ENCODE peak calls at places on chromosomes 11 and 22, in ten cellular contexts. One of them, this sample, is unnamed.

GRCh38 chr11:109785714-109786113 is 307.5 kb upstream of the ZC3H12C start:
- DNase-seq in GM12891: no peak
- DNase-seq in heart left ventricle: no peak
- DNase-seq in adrenal gland: no peak
- DNase-seq in HCT116: no peak
- DNase-seq in body of pancreas: no peak
- DNase-seq in K562: no peak
- DNase-seq in IMR-90: peak; percentile 39
- DNase-seq in gastrocnemius medialis: no peak
- DNase-seq in breast epithelium: no peak
- DNase-seq in this sample: no peak

GRCh38 chr22:36528336-36528735 is 630 bp downstream of the EIF3D start:
- DNase-seq in GM12891: no peak
- DNase-seq in heart left ventricle: no peak
- DNase-seq in adrenal gland: peak; percentile 40
- DNase-seq in HCT116: no peak
- DNase-seq in body of pancreas: no peak
- DNase-seq in K562: no peak
- DNase-seq in IMR-90: no peak
- DNase-seq in gastrocnemius medialis: no peak
- DNase-seq in breast epithelium: no peak
- DNase-seq in this sample: no peak

GRCh38 chr11:76609736-76610370 is 60.7 kb downstream of the LRRC32 start:
- DNase-seq in GM12891: no peak
- DNase-seq in heart left ventricle: no peak
- DNase-seq in adrenal gland: no peak
- DNase-seq in HCT116: no peak
- DNase-seq in body of pancreas: no peak
- DNase-seq in K562: no peak
- DNase-seq in IMR-90: no peak
- DNase-seq in gastrocnemius medialis: no peak
- DNase-seq in breast epithelium: no peak
- DNase-seq in this sample: no peak

GRCh38 chr22:47064016-47064415 is 301.6 kb downstream of the TBC1D22A start:
- DNase-seq in GM12891: no peak
- DNase-seq in heart left ventricle: no peak
- DNase-seq in adrenal gland: no peak
- DNase-seq in HCT116: no peak
- DNase-seq in body of pancreas: peak; percentile 41
- DNase-seq in K562: no peak
- DNase-seq in IMR-90: no peak
- DNase-seq in gastrocnemius medialis: no peak
- DNase-seq in breast epithelium: no peak
- DNase-seq in this sample: no peak

GRCh38 chr11:73950869-73951710 is at the start of gene DNAJB13:
- DNase-seq in GM12891: peak; percentile 70
- DNase-seq in heart left ventricle: no peak
- DNase-seq in adrenal gland: peak; percentile 43
- DNase-seq in HCT116: peak; percentile 38
- DNase-seq in body of pancreas: peak; percentile 46
- DNase-seq in K562: peak; percentile 67
- DNase-seq in IMR-90: peak; percentile 60
- DNase-seq in gastrocnemius medialis: no peak
- DNase-seq in breast epithelium: no peak
- DNase-seq in this sample: peak; percentile 90

GRCh38 chr22:19598054-19598855 is 74.0 kb upstream of the CLDN5 start:
- DNase-seq in GM12891: no peak
- DNase-seq in heart left ventricle: no peak
- DNase-seq in adrenal gland: no peak
- DNase-seq in HCT116: no peak
- DNase-seq in body of pancreas: no peak
- DNase-seq in K562: no peak
- DNase-seq in IMR-90: no peak
- DNase-seq in gastrocnemius medialis: no peak
- DNase-seq in breast epithelium: no peak
- DNase-seq in this sample: peak; percentile 26

GRCh38 chr11:47991266-47991830 is 11.0 kb downstream of the PTPRJ start:
- DNase-seq in GM12891: no peak
- DNase-seq in heart left ventricle: peak; percentile 64
- DNase-seq in adrenal gland: no peak
- DNase-seq in HCT116: no peak
- DNase-seq in body of pancreas: peak; percentile 86
- DNase-seq in K562: peak; percentile 62
- DNase-seq in IMR-90: no peak
- DNase-seq in gastrocnemius medialis: peak; percentile 65
- DNase-seq in breast epithelium: peak; percentile 69
- DNase-seq in this sample: no peak

GRCh38 chr11:102111011-102111786 is 952 bp downstream of the YAP1 start:
- DNase-seq in GM12891: peak; percentile 30
- DNase-seq in heart left ventricle: peak; percentile 75
- DNase-seq in adrenal gland: peak; percentile 83
- DNase-seq in HCT116: no peak
- DNase-seq in body of pancreas: peak; percentile 80
- DNase-seq in K562: no peak
- DNase-seq in IMR-90: peak; percentile 81
- DNase-seq in gastrocnemius medialis: peak; percentile 58
- DNase-seq in breast epithelium: peak; percentile 78
- DNase-seq in this sample: peak; percentile 26

GRCh38 chr11:96145163-96145585 is 197.8 kb downstream of the MAML2 start:
- DNase-seq in GM12891: no peak
- DNase-seq in heart left ventricle: no peak
- DNase-seq in adrenal gland: peak; percentile 76
- DNase-seq in HCT116: no peak
- DNase-seq in body of pancreas: no peak
- DNase-seq in K562: no peak
- DNase-seq in IMR-90: no peak
- DNase-seq in gastrocnemius medialis: no peak
- DNase-seq in breast epithelium: no peak
- DNase-seq in this sample: no peak

GRCh38 chr11:28384418-28384817 is 276.2 kb downstream of the METTL15 start:
- DNase-seq in GM12891: no peak
- DNase-seq in heart left ventricle: no peak
- DNase-seq in adrenal gland: no peak
- DNase-seq in HCT116: no peak
- DNase-seq in body of pancreas: no peak
- DNase-seq in K562: no peak
- DNase-seq in IMR-90: peak; percentile 99
- DNase-seq in gastrocnemius medialis: no peak
- DNase-seq in breast epithelium: no peak
- DNase-seq in this sample: no peak

DNA sequence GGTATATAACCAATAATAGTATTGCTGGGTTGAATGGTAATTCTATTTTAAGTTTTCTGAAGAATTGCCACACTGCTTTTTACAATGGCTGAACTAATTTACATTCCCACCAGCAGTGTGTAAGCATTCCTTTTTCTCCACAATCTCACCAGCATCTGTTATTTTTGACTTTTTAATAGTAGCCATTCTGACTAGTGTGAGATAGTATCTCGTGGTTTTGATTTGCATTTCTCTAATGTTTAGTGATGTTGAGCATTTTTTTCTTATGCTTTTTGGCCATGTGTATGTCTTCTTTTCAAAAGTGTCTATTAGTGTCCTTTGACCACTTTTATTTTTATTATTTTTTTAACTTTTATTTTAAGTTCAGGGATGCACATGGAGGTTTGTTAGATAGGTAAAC is 275.3 kb downstream of the METTL15 start:
- DNase-seq in GM12891: no peak
- DNase-seq in heart left ventricle: no peak
- DNase-seq in adrenal gland: no peak
- DNase-seq in HCT116: no peak
- DNase-seq in body of pancreas: no peak
- DNase-seq in K562: no peak
- DNase-seq in IMR-90: peak; percentile 62
- DNase-seq in gastrocnemius medialis: no peak
- DNase-seq in breast epithelium: no peak
- DNase-seq in this sample: no peak
- TF ChIP-seq POLR2A in GM12891: no peak
- TF ChIP-seq POLR2A in heart left ventricle: no peak
- TF ChIP-seq POLR2A in adrenal gland: no peak
- TF ChIP-seq POLR2A in HCT116: no peak
- TF ChIP-seq POLR2A in body of pancreas: no peak
- TF ChIP-seq POLR2A in K562: no peak
- TF ChIP-seq POLR2A in IMR-90: no peak
- TF ChIP-seq POLR2A in gastrocnemius medialis: no peak
- TF ChIP-seq POLR2A in breast epithelium: no peak
- TF ChIP-seq POLR2A in this sample: no peak

GRCh38 chr11:113506461-113506860 is 31.3 kb upstream of the DRD2 start:
- DNase-seq in GM12891: no peak
- DNase-seq in heart left ventricle: no peak
- DNase-seq in adrenal gland: no peak
- DNase-seq in HCT116: no peak
- DNase-seq in body of pancreas: no peak
- DNase-seq in K562: no peak
- DNase-seq in IMR-90: no peak
- DNase-seq in gastrocnemius medialis: no peak
- DNase-seq in breast epithelium: no peak
- DNase-seq in this sample: no peak
- TF ChIP-seq POLR2A in GM12891: no peak
- TF ChIP-seq POLR2A in heart left ventricle: no peak
- TF ChIP-seq POLR2A in adrenal gland: no peak
- TF ChIP-seq POLR2A in HCT116: no peak
- TF ChIP-seq POLR2A in body of pancreas: no peak
- TF ChIP-seq POLR2A in K562: no peak
- TF ChIP-seq POLR2A in IMR-90: no peak
- TF ChIP-seq POLR2A in gastrocnemius medialis: no peak
- TF ChIP-seq POLR2A in breast epithelium: no peak
- TF ChIP-seq POLR2A in this sample: no peak

GRCh38 chr22:37641251-37641949 is 1.9 kb downstream of the SH3BP1 start:
- DNase-seq in GM12891: no peak
- DNase-seq in heart left ventricle: no peak
- DNase-seq in adrenal gland: no peak
- DNase-seq in HCT116: no peak
- DNase-seq in body of pancreas: no peak
- DNase-seq in K562: no peak
- DNase-seq in IMR-90: no peak
- DNase-seq in gastrocnemius medialis: no peak
- DNase-seq in breast epithelium: no peak
- DNase-seq in this sample: no peak

GRCh38 chr22:37639070-37639760 is at the start of gene SH3BP1:
- DNase-seq in GM12891: peak; percentile 81
- DNase-seq in heart left ventricle: peak; percentile 60
- DNase-seq in adrenal gland: no peak
- DNase-seq in HCT116: no peak
- DNase-seq in body of pancreas: peak; percentile 64
- DNase-seq in K562: peak; percentile 69
- DNase-seq in IMR-90: no peak
- DNase-seq in gastrocnemius medialis: no peak
- DNase-seq in breast epithelium: no peak
- DNase-seq in this sample: no peak

GRCh38 chr22:37640591-37641250 is 1.3 kb downstream of the SH3BP1 start:
- DNase-seq in GM12891: no peak
- DNase-seq in heart left ventricle: no peak
- DNase-seq in adrenal gland: no peak
- DNase-seq in HCT116: no peak
- DNase-seq in body of pancreas: no peak
- DNase-seq in K562: no peak
- DNase-seq in IMR-90: no peak
- DNase-seq in gastrocnemius medialis: no peak
- DNase-seq in breast epithelium: no peak
- DNase-seq in this sample: no peak

GRCh38 chr22:37638351-37639069 is 959 bp upstream of the SH3BP1 start:
- DNase-seq in GM12891: no peak
- DNase-seq in heart left ventricle: no peak
- DNase-seq in adrenal gland: no peak
- DNase-seq in HCT116: no peak
- DNase-seq in body of pancreas: no peak
- DNase-seq in K562: no peak
- DNase-seq in IMR-90: no peak
- DNase-seq in gastrocnemius medialis: no peak
- DNase-seq in breast epithelium: no peak
- DNase-seq in this sample: no peak

DNA sequence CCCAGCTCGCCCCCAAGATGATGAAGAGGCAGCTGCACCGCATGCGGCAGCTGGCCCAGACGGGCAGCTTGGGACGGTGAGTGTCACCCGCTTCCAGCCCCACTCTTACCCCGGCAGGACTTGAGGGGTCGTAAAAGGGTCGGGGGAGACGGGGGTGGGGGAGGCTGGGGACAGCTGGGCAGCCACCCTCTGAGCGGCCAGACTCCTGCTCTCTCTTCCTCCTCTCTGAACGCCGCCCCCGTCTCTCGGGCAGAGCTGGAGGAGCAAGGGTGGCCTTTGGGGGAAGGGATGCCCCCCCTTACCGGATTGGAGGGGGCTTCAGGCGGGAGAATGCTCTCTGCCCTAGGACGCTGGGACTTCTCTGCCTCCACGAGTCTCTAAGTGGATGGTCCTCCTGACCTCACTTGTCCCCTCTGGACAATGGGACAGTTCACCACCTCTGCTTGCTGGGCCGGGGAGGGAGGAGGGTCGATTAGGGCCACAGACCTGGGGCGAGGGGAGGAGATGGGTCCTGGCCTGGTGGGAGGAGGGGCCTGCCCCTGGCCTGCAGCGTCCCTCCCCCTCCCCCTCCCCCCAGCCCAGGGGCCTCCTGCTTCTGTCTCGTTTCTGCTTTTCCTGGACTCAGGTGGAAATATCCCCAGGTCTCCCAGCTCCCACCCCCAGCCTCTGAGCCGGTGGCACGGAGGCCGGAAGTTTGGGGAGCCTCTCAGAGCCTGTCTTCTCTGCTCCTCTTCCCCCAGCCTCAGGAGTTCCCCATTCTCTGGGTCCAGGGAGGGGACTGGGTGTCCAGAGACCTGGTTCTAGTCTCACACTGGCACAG is 512 bp downstream of the SH3BP1 start:
- DNase-seq in GM12891: no peak
- DNase-seq in heart left ventricle: no peak
- DNase-seq in adrenal gland: no peak
- DNase-seq in HCT116: no peak
- DNase-seq in body of pancreas: no peak
- DNase-seq in K562: peak; percentile 41
- DNase-seq in IMR-90: no peak
- DNase-seq in gastrocnemius medialis: no peak
- DNase-seq in breast epithelium: no peak
- DNase-seq in this sample: no peak
- TF ChIP-seq POLR2A in GM12891: no peak
- TF ChIP-seq POLR2A in heart left ventricle: no peak
- TF ChIP-seq POLR2A in adrenal gland: no peak
- TF ChIP-seq POLR2A in HCT116: no peak
- TF ChIP-seq POLR2A in body of pancreas: no peak
- TF ChIP-seq POLR2A in K562: no peak
- TF ChIP-seq POLR2A in IMR-90: no peak
- TF ChIP-seq POLR2A in gastrocnemius medialis: no peak
- TF ChIP-seq POLR2A in breast epithelium: no peak
- TF ChIP-seq POLR2A in this sample: no peak

DNA sequence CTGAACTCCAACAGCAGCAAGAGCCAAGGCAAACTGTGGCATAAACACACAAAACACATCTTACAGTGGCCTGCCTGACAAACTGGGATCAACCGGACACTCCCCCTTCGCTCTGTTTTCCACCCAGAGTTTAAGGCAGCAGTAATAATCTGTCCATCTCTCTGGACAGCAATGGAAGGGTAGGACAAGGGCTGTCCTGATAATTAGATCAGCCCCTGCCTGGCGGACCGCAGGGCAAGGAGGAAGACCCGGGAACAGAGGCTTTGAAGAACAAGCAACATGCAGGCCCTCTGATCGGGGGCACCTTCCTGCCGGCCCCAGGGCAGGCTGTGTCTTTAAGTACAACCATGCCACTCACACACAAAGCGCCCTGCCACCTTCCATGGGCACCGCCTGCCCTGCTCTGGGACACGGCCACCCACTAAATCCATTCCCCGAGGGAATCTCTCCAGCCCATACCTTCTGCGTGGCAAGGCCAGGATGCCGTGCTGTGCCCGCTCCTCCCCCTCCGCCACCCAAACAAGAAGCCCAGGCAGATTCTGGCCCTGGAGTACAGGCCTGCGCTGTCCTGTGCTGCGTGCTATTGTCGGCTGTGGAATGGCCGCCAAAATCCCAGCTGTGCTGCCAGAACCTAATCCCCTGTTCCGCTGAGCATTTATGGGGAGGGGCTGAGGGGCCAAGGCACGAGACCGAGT is 38.8 kb downstream of the NUMA1 start:
- DNase-seq in GM12891: no peak
- DNase-seq in heart left ventricle: peak; percentile 81
- DNase-seq in adrenal gland: peak; percentile 85
- DNase-seq in HCT116: peak; percentile 40
- DNase-seq in body of pancreas: peak; percentile 86
- DNase-seq in K562: peak; percentile 32
- DNase-seq in IMR-90: peak; percentile 75
- DNase-seq in gastrocnemius medialis: peak; percentile 76
- DNase-seq in breast epithelium: peak; percentile 82
- DNase-seq in this sample: peak; percentile 55
- TF ChIP-seq POLR2A in GM12891: peak; percentile 59
- TF ChIP-seq POLR2A in heart left ventricle: no peak
- TF ChIP-seq POLR2A in adrenal gland: peak; percentile 92
- TF ChIP-seq POLR2A in HCT116: no peak
- TF ChIP-seq POLR2A in body of pancreas: peak; percentile 79
- TF ChIP-seq POLR2A in K562: no peak
- TF ChIP-seq POLR2A in IMR-90: peak; percentile 76
- TF ChIP-seq POLR2A in gastrocnemius medialis: peak; percentile 52
- TF ChIP-seq POLR2A in breast epithelium: no peak
- TF ChIP-seq POLR2A in this sample: peak; percentile 43